ENCODE peak calls at places on chromosomes 12 and 14, in four cellular contexts. E is stomach, R is esophagus muscularis mucosa, G is tibial nerve. D is an unnamed sample.

GRCh38 chr12:124573839-124574786 is 6.7 kb upstream of the NCOR2 start:
- DNase-seq in R (no peak), G (no peak), E (no peak), D (no peak)

GRCh38 chr12:52200783-52201519 is 9.1 kb upstream of the KRT80 start:
- DNase-seq in G (no peak), E (no peak), R (no peak), D (no peak)

GRCh38 chr12:49219417-49220026 is 30.6 kb upstream of the TUBA1A start:
- DNase-seq in G (no peak), E (no peak), R (no peak), D (no peak)

GRCh38 chr12:97716356-97716755 is 253.8 kb downstream of the RMST start:
- DNase-seq in R (no peak), E (no peak), G (no peak), D (no peak)

GRCh38 chr12:51132693-51133092 is 40.2 kb downstream of the TFCP2 start:
- DNase-seq in R (no peak), E (no peak), G (no peak), D (no peak)

GRCh38 chr14:50533806-50534205 is 1.4 kb upstream of the MAP4K5 start:
- DNase-seq in R (no peak), E (no peak), G (no peak), D (no peak)

GRCh38 chr14:104844306-104845032 is 20.6 kb upstream of the CEP170B start:
- DNase-seq in G (no peak), E (no peak), R (no peak), D (peak)

GRCh38 chr12:78120866-78121590 is 290.3 kb downstream of the NAV3 start:
- DNase-seq in R (no peak), E (no peak), G (no peak), D (no peak)

DNA sequence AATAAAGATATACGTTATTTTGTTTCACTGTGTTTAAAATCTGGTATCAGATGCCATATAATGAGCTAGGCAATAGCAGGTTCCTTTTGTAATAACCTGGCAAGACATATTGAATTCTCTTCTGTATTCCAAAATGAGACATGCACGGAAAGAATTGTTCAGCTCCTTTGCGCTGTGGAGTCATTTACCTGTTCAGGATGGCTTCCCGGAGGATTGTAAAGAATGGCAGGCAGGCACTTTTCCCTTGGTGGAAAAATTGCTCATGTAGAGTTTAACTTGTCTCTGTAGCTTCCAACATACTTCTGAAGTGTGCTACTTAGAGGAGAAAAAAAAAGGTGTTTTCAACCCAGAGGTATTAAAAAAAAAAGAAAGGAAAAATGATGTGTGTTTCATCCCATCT is 805.2 kb downstream of the GALC start:
- DNase-seq in E (no peak), R (no peak), G (no peak), D (no peak)
- TF ChIP-seq EP300 in E (no peak), R (no peak), G (no peak), D (no peak)

GRCh38 chr12:42237052-42237852 is 796 bp downstream of the YAF2 start:
- DNase-seq in R (no peak), E (peak), G (peak), D (peak)
- TF ChIP-seq POLR2A in R (no peak), E (no peak), G (no peak), D (no peak)

GRCh38 chr14:102027951-102028350 is 58.9 kb downstream of the HSP90AA1 start:
- DNase-seq in E (no peak), G (no peak), R (no peak), D (no peak)
- TF ChIP-seq EP300 in E (no peak), G (no peak), R (no peak), D (no peak)

DNA sequence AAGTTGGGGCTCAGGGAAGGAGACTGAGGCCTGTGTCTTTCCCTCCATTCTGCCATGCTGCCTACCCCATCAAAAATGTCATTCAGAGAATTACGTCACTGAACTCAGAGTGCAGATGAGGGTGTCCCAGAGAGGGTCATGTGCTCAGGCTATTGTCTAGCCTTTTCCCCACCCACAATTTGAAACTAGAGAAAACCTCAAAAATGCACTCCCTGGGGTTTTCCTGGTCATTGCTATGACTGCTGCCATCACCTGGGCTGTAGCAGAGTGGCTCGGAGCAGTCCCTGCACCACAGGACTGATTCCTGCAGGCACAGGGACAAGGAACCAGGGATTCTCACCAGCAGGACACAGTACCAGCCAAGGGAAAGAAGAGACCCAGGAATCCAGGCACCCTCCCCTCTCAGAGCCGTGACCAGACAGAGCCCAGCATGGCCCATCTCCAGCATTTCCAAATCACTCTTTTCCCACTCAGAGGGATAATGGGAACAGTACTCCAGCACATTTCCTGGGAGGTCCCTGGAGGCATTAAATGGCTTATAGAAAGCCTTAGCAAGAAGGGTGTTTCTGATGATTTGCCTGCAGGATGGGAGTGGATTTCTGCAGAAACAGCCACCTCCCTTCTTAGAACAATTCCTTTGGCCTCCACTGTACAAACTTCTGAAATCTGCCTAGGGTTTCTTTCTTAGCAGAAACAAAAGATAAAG is 45.9 kb downstream of the VWF start:
- DNase-seq in R (no peak), G (no peak), E (no peak), D (no peak)
- TF ChIP-seq POLR2A in R (no peak), G (no peak), E (no peak), D (no peak)

GRCh38 chr12:104466694-104467345 is 10.1 kb downstream of the CHST11 start:
- DNase-seq in E (no peak), G (no peak), R (no peak), D (no peak)
- TF ChIP-seq EP300 in E (no peak), G (no peak), R (no peak), D (no peak)

DNA sequence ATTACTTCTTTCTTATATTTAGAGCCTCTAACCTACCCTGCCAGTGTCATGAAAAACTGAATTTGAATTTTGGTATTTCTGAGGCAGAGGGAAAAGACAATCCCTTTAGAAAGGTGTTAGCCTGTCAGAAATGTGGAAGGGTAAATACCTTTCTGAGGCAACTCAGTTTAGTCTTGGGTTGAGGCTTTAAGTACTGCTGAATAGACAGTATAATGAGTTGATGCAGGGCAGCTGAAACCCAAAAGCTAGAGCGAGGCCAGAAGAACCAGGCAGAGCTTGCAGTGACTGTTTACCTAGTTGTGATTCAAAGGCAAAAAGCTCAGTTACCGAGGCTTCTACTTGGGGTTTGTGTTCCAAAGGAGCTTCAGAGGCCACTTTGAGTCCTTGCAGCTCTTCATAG is 18.7 kb downstream of the ZC2HC1C start:
- DNase-seq in G (no peak), E (no peak), R (no peak), D (no peak)
- TF ChIP-seq POLR2A in G (no peak), E (no peak), R (no peak), D (no peak)

D was measured in sigmoid colon.